ENCODE peak calls at places on chromosomes 3 and 15, in six cellular contexts. G is heart right ventricle, L is GM23338, X is tibial artery, S is PC-9, K is cardiac muscle cell. Z is an unnamed sample.

GRCh38 chr3:16494906-16495580 is 18.5 kb downstream of the RFTN1 start:
- DNase-seq in S (no peak), L (no peak), G (no peak), K (peak; percentile 37), X (no peak), Z (no peak)

GRCh38 chr3:115960799-115961198 is 337.5 kb downstream of the GAP43 start:
- DNase-seq in X (no peak), S (no peak), K (peak; percentile 15), L (no peak), G (no peak), Z (no peak)

GRCh38 chr3:162774613-162775100 is 1278.0 kb downstream of the OTOL1 start:
- DNase-seq in G (no peak), X (no peak), S (no peak), K (no peak), L (peak; percentile 15), Z (no peak)

GRCh38 chr3:133756716-133757694 is 10.8 kb downstream of the TF start:
- DNase-seq in L (no peak), S (no peak), K (no peak), G (no peak), X (no peak), Z (no peak)

GRCh38 chr15:29972051-29972450 is 110.7 kb upstream of the GOLGA8J start:
- DNase-seq in X (no peak), S (no peak), G (no peak), L (no peak), K (no peak), Z (no peak)

GRCh38 chr3:106006001-106006400 is 137.2 kb upstream of the CBLB start:
- DNase-seq in G (no peak), K (peak; percentile 85), S (no peak), X (no peak), L (no peak), Z (peak; percentile 52)

GRCh38 chr15:73979636-73980035 is 12.5 kb downstream of the STOML1 start:
- DNase-seq in X (no peak), L (no peak), S (no peak), G (no peak), K (no peak), Z (no peak)

GRCh38 chr15:41890050-41890690 is 3.7 kb downstream of the SPTBN5 start:
- DNase-seq in L (no peak), K (no peak), S (no peak), X (no peak), G (no peak), Z (no peak)

GRCh38 chr3:173096140-173096539 is 44.9 kb downstream of the SPATA16 start:
- DNase-seq in X (no peak), K (no peak), S (no peak), G (no peak), L (no peak), Z (no peak)

GRCh38 chr3:191431160-191431822 is 29.7 kb upstream of the PYDC2 start:
- DNase-seq in X (no peak), K (no peak), G (no peak), L (no peak), S (no peak), Z (no peak)

GRCh38 chr3:128340198-128340903 is 126.3 kb downstream of the DNAJB8 start:
- DNase-seq in L (no peak), S (no peak), X (no peak), K (no peak), G (no peak), Z (no peak)

GRCh38 chr15:52196891-52197290 is 5.7 kb upstream of the GNB5 start:
- DNase-seq in X (no peak), G (no peak), S (no peak), K (no peak), L (no peak), Z (no peak)

GRCh38 chr15:79973445-79974180 is 2.6 kb upstream of the BCL2A1 start:
- DNase-seq in S (no peak), X (no peak), L (no peak), K (no peak), G (no peak), Z (no peak)

GRCh38 chr15:29139540-29140459 is 129.8 kb downstream of the NSMCE3 start:
- DNase-seq in S (no peak), G (no peak), L (peak; percentile 83), X (peak; percentile 60), K (peak; percentile 56), Z (no peak)

GRCh38 chr3:31466016-31466415 is 66.7 kb upstream of the STT3B start:
- DNase-seq in X (no peak), K (peak; percentile 14), S (no peak), G (no peak), L (no peak), Z (no peak)

GRCh38 chr15:76056931-76057330 is 2.9 kb upstream of the TMEM266 start:
- DNase-seq in X (no peak), K (no peak), L (no peak), S (peak; percentile 70), G (no peak), Z (no peak)

GRCh38 chr3:156207802-156208685 is 87.7 kb downstream of the KCNAB1 start:
- DNase-seq in G (no peak), X (no peak), K (no peak), S (no peak), L (no peak), Z (peak; percentile 32)

GRCh38 chr15:27757050-27757449 is 342.1 kb downstream of the OCA2 start:
- DNase-seq in G (no peak), X (no peak), S (no peak), K (no peak), L (no peak), Z (no peak)

GRCh38 chr15:71821547-71822129 is 11.3 kb downstream of the NR2E3 start:
- DNase-seq in L (no peak), G (no peak), K (no peak), S (no peak), X (no peak), Z (no peak)

GRCh38 chr3:13716540-13717221 is 163.2 kb downstream of the WNT7A start:
- DNase-seq in L (no peak), G (peak; percentile 0), S (no peak), X (peak; percentile 49), K (no peak), Z (no peak)

GRCh38 chr3:182913889-182914288 is 66.4 kb downstream of the DCUN1D1 start:
- DNase-seq in X (no peak), K (no peak), S (peak; percentile 65), G (no peak), L (no peak), Z (no peak)

GRCh38 chr3:167184511-167184910 is 195.6 kb downstream of the ZBBX start:
- DNase-seq in L (peak; percentile 64), G (no peak), S (no peak), X (no peak), K (no peak), Z (no peak)

GRCh38 chr3:62553811-62554210 is 180.5 kb upstream of the FEZF2 start:
- DNase-seq in K (no peak), S (no peak), L (no peak), G (no peak), X (no peak), Z (no peak)

GRCh38 chr15:88484781-88485246 is 17.3 kb downstream of the MRPS11 start:
- DNase-seq in X (no peak), G (no peak), S (no peak), L (peak; percentile 52), K (peak; percentile 38), Z (no peak)

GRCh38 chr3:43194490-43195115 is 88.7 kb upstream of the POMGNT2 start:
- DNase-seq in S (no peak), G (no peak), K (no peak), X (no peak), L (no peak), Z (no peak)

GRCh38 chr3:195221876-195222617 is 48.9 kb downstream of the XXYLT1 start:
- DNase-seq in K (no peak), L (no peak), X (peak; percentile 63), S (no peak), G (no peak), Z (no peak)

GRCh38 chr15:96365781-96366525 is 35.5 kb downstream of the NR2F2 start:
- DNase-seq in G (no peak), S (no peak), L (peak; percentile 79), K (no peak), X (no peak), Z (no peak)
- H3K27me3 ChIP-seq in G (peaks cover 89% of the 10 kb centered on the region), S (no peaks in the 10 kb centered on the region), L (peaks cover 100% of the 10 kb centered on the region), K (peaks cover 100% of the 10 kb centered on the region), X (no peaks in the 10 kb centered on the region), Z (peaks cover 26% of the 10 kb centered on the region)

GRCh38 chr15:23628612-23629233 is 18.9 kb downstream of the MAGEL2 start:
- DNase-seq in K (no peak), L (peak; percentile 13), S (no peak), X (no peak), G (no peak), Z (no peak)

GRCh38 chr15:23629234-23629805 is 18.3 kb downstream of the MAGEL2 start:
- DNase-seq in X (no peak), K (no peak), S (no peak), L (peak; percentile 62), G (no peak), Z (no peak)
- TF ChIP-seq CTCF in X (no peak), K (peak; percentile 29), S (peak; percentile 60), L (peak; percentile 70), G (peak; percentile 21), Z (peak; percentile 54)

DNA sequence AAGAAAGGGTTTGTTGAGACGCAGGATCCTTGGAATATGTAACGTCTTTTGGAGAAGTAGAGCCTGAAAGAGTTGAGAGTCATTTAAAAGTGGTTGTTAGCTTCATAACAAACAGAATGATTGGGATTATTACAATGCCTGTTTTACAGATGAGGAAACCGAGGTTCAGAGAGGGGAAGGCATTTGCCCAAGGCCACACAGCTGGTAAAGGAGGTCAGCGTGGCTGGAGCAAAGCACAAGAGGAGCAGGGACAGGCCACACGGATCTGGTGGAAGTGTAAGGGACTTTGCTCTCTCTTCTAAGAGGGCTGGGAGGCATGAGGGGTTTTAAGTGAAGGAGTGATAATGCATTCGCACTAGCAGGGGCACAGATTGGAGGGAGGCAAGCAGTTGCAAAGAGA is 6.2 kb upstream of the OXTR start:
- DNase-seq in X (no peak), L (no peak), K (no peak), S (no peak), G (no peak), Z (no peak)
- H3K27ac ChIP-seq in X (no peak overlapping the region), L (no peak overlapping the region), K (no peak overlapping the region), S (no peak overlapping the region), G (no peak overlapping the region), Z (peak overlapping the region; percentile 88)

GRCh38 chr3:160224256-160224655 is 966 bp upstream of the C3orf80 start:
- DNase-seq in L (peak; percentile 33), G (no peak), X (no peak), S (no peak), K (no peak), Z (no peak)
- H3K27me3 ChIP-seq in L (peaks cover 69% of the 10 kb centered on the region), G (peaks cover 39% of the 10 kb centered on the region), X (no peaks in the 10 kb centered on the region), S (peaks cover 8% of the 10 kb centered on the region), K (peaks cover 23% of the 10 kb centered on the region), Z (peaks cover 53% of the 10 kb centered on the region)

GRCh38 chr15:45644437-45644836 is 9.6 kb downstream of the SQOR start:
- DNase-seq in K (no peak), L (no peak), G (no peak), X (no peak), S (no peak), Z (no peak)

GRCh38 chr15:45638641-45639040 is 3.8 kb downstream of the SQOR start:
- DNase-seq in S (no peak), G (no peak), K (no peak), L (no peak), X (no peak), Z (no peak)

GRCh38 chr15:45640610-45641009 is 5.8 kb downstream of the SQOR start:
- DNase-seq in L (no peak), G (no peak), K (peak; percentile 74), X (no peak), S (peak; percentile 85), Z (peak; percentile 71)

GRCh38 chr15:45642203-45642932 is 7.5 kb downstream of the SQOR start:
- DNase-seq in X (peak; percentile 79), K (peak; percentile 90), S (peak; percentile 46), L (no peak), G (no peak), Z (peak; percentile 57)

GRCh38 chr15:45641374-45641778 is 6.5 kb downstream of the SQOR start:
- DNase-seq in S (peak; percentile 95), L (no peak), K (peak; percentile 87), G (no peak), X (no peak), Z (peak; percentile 90)
- TF ChIP-seq CTCF in S (no peak), L (no peak), K (peak; percentile 6), G (no peak), X (no peak), Z (peak; percentile 16)

Z was measured in AG04450.